ENCODE peak calls at places on chromosomes 5 and 9, in eight cellular contexts. One of them, this sample, is unnamed.
A peak's percentile ranks its signal among the peaks of the same experiment; 100 is the strongest.

GRCh38 chr5:80481019-80481893 is 6.6 kb upstream of the FAM151B start:
- DNase-seq in H1: no peak
- DNase-seq in A549: peak; percentile 44
- DNase-seq in body of pancreas: peak; percentile 57
- DNase-seq in breast epithelium: no peak
- DNase-seq in lower leg skin: no peak
- DNase-seq in heart left ventricle: no peak
- DNase-seq in HCT116: peak; percentile 38
- DNase-seq in this sample: peak; percentile 44

GRCh38 chr5:150350524-150351344 is 6.8 kb upstream of the TCOF1 start:
- DNase-seq in A549: peak; percentile 84
- DNase-seq in lower leg skin: peak; percentile 70
- DNase-seq in H1: peak; percentile 83
- DNase-seq in HCT116: peak; percentile 76
- DNase-seq in body of pancreas: peak; percentile 73
- DNase-seq in heart left ventricle: peak; percentile 67
- DNase-seq in breast epithelium: peak; percentile 25
- DNase-seq in this sample: peak; percentile 56

GRCh38 chr9:73023025-73023541 is 70.2 kb upstream of the ALDH1A1 start:
- DNase-seq in lower leg skin: no peak
- DNase-seq in breast epithelium: no peak
- DNase-seq in A549: peak; percentile 42
- DNase-seq in H1: peak; percentile 58
- DNase-seq in body of pancreas: peak; percentile 54
- DNase-seq in HCT116: peak; percentile 62
- DNase-seq in heart left ventricle: peak; percentile 41
- DNase-seq in this sample: peak; percentile 72

GRCh38 chr9:76704601-76705204 is 59.5 kb upstream of the PCA3 start:
- DNase-seq in A549: peak; percentile 44
- DNase-seq in breast epithelium: no peak
- DNase-seq in heart left ventricle: no peak
- DNase-seq in HCT116: peak; percentile 80
- DNase-seq in lower leg skin: no peak
- DNase-seq in H1: no peak
- DNase-seq in body of pancreas: no peak
- DNase-seq in this sample: peak; percentile 83

GRCh38 chr5:174690256-174690655 is 34.1 kb upstream of the MSX2 start:
- DNase-seq in body of pancreas: no peak
- DNase-seq in lower leg skin: no peak
- DNase-seq in A549: peak; percentile 21
- DNase-seq in H1: no peak
- DNase-seq in breast epithelium: no peak
- DNase-seq in heart left ventricle: no peak
- DNase-seq in HCT116: no peak
- DNase-seq in this sample: no peak

GRCh38 chr5:40619406-40619805 is 60.3 kb upstream of the PTGER4 start:
- DNase-seq in HCT116: no peak
- DNase-seq in A549: no peak
- DNase-seq in breast epithelium: no peak
- DNase-seq in lower leg skin: no peak
- DNase-seq in heart left ventricle: no peak
- DNase-seq in body of pancreas: no peak
- DNase-seq in H1: no peak
- DNase-seq in this sample: no peak

GRCh38 chr5:633521-633955 is 21.4 kb downstream of the CEP72 start:
- DNase-seq in body of pancreas: no peak
- DNase-seq in A549: no peak
- DNase-seq in lower leg skin: no peak
- DNase-seq in breast epithelium: no peak
- DNase-seq in heart left ventricle: no peak
- DNase-seq in H1: peak; percentile 52
- DNase-seq in HCT116: no peak
- DNase-seq in this sample: no peak

GRCh38 chr5:38718874-38719391 is 126.9 kb upstream of the OSMR start:
- DNase-seq in A549: no peak
- DNase-seq in body of pancreas: no peak
- DNase-seq in heart left ventricle: no peak
- DNase-seq in lower leg skin: no peak
- DNase-seq in breast epithelium: no peak
- DNase-seq in HCT116: no peak
- DNase-seq in H1: no peak
- DNase-seq in this sample: no peak

GRCh38 chr5:36570268-36570667 is 36.1 kb upstream of the SLC1A3 start:
- DNase-seq in HCT116: no peak
- DNase-seq in breast epithelium: no peak
- DNase-seq in H1: no peak
- DNase-seq in A549: no peak
- DNase-seq in heart left ventricle: peak; percentile 29
- DNase-seq in lower leg skin: no peak
- DNase-seq in body of pancreas: no peak
- DNase-seq in this sample: no peak

GRCh38 chr5:145978672-145979071 is 42.3 kb downstream of the SH3RF2 start:
- DNase-seq in HCT116: no peak
- DNase-seq in body of pancreas: peak; percentile 77
- DNase-seq in lower leg skin: no peak
- DNase-seq in heart left ventricle: peak; percentile 36
- DNase-seq in H1: no peak
- DNase-seq in breast epithelium: no peak
- DNase-seq in A549: no peak
- DNase-seq in this sample: no peak

GRCh38 chr5:130155395-130155794 is 251.1 kb downstream of the CHSY3 start:
- DNase-seq in heart left ventricle: no peak
- DNase-seq in breast epithelium: no peak
- DNase-seq in lower leg skin: no peak
- DNase-seq in body of pancreas: no peak
- DNase-seq in H1: no peak
- DNase-seq in A549: no peak
- DNase-seq in HCT116: no peak
- DNase-seq in this sample: no peak

DNA sequence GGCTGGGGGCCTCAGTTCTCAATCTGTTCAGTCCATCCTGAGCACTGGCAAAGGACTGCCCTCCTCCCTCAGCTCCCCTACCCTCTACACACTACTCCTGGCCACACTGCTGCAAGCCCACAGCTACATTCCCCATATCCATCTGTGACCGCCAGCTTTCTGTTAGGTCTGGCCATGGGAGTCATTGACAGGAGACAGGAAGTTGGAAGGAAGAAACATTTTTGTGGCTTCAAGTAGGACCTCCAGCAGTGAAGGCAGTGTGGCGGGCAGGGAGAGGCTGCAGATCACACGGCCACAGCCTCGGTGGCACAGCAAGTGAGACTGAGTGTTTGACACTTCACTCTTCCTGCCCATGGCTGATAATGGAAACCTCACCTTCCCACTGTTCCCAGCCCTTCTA is 55.9 kb downstream of the SECISBP2 start:
- DNase-seq in A549: no peak
- DNase-seq in heart left ventricle: no peak
- DNase-seq in breast epithelium: no peak
- DNase-seq in HCT116: no peak
- DNase-seq in lower leg skin: no peak
- DNase-seq in body of pancreas: no peak
- DNase-seq in H1: no peak
- DNase-seq in this sample: no peak
- TF ChIP-seq POLR2A in A549: no peak
- TF ChIP-seq POLR2A in heart left ventricle: no peak
- TF ChIP-seq POLR2A in breast epithelium: no peak
- TF ChIP-seq POLR2A in HCT116: no peak
- TF ChIP-seq POLR2A in lower leg skin: no peak
- TF ChIP-seq POLR2A in body of pancreas: no peak
- TF ChIP-seq POLR2A in H1: no peak
- TF ChIP-seq POLR2A in this sample: no peak

DNA sequence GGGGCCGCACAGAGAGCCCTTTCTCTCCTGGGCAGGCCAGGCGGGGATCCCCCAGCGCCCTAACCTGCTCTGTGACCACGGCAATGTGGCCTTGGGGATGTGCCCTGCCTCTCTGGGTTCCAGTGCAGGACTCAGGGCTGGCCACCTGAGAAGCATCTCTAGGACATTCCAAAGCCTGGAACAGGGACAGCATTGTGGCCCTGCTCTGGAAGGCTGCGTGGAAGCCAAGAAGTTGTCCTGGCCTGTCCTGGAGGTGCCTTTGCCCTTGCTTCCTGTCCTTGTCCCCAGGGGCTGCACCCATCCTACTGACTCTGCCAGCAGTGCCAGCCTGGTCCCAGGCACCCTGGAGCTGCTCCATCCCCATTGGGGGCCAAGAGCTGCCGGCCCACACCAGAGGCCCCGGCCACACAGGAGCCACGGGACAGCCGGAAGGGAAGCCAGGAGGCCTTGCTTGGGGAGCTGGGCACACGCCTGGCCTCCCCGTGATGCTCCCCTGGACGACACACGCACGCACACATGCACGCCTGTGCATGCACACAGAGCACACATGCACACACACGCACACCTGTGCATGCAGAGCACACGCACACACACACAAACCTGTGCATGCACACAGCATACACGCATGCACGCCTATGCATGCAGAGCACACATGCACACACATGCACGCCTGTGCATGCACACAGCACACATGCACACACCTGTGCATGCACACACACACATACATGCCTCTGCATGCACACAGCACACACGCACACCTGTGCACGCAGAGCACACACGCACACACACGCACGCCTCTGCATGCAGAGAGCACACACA is 20.1 kb upstream of the CAMSAP1 start:
- DNase-seq in A549: no peak
- DNase-seq in lower leg skin: no peak
- DNase-seq in heart left ventricle: no peak
- DNase-seq in body of pancreas: no peak
- DNase-seq in HCT116: no peak
- DNase-seq in H1: no peak
- DNase-seq in breast epithelium: no peak
- DNase-seq in this sample: peak; percentile 45
- TF ChIP-seq POLR2A in A549: no peak
- TF ChIP-seq POLR2A in lower leg skin: no peak
- TF ChIP-seq POLR2A in heart left ventricle: no peak
- TF ChIP-seq POLR2A in body of pancreas: no peak
- TF ChIP-seq POLR2A in HCT116: no peak
- TF ChIP-seq POLR2A in H1: no peak
- TF ChIP-seq POLR2A in breast epithelium: no peak
- TF ChIP-seq POLR2A in this sample: no peak

GRCh38 chr9:89604463-89605180 is at the start of gene GADD45G:
- DNase-seq in HCT116: no peak
- DNase-seq in body of pancreas: peak; percentile 96
- DNase-seq in A549: peak; percentile 51
- DNase-seq in heart left ventricle: peak; percentile 89
- DNase-seq in H1: peak; percentile 91
- DNase-seq in breast epithelium: peak; percentile 75
- DNase-seq in lower leg skin: peak; percentile 90
- DNase-seq in this sample: peak; percentile 93
- TF ChIP-seq POLR2A in HCT116: no peak
- TF ChIP-seq POLR2A in body of pancreas: peak; percentile 99
- TF ChIP-seq POLR2A in A549: peak; percentile 70
- TF ChIP-seq POLR2A in heart left ventricle: peak; percentile 91
- TF ChIP-seq POLR2A in H1: peak; percentile 99
- TF ChIP-seq POLR2A in breast epithelium: peak; percentile 78
- TF ChIP-seq POLR2A in lower leg skin: no peak
- TF ChIP-seq POLR2A in this sample: peak; percentile 40

DNA sequence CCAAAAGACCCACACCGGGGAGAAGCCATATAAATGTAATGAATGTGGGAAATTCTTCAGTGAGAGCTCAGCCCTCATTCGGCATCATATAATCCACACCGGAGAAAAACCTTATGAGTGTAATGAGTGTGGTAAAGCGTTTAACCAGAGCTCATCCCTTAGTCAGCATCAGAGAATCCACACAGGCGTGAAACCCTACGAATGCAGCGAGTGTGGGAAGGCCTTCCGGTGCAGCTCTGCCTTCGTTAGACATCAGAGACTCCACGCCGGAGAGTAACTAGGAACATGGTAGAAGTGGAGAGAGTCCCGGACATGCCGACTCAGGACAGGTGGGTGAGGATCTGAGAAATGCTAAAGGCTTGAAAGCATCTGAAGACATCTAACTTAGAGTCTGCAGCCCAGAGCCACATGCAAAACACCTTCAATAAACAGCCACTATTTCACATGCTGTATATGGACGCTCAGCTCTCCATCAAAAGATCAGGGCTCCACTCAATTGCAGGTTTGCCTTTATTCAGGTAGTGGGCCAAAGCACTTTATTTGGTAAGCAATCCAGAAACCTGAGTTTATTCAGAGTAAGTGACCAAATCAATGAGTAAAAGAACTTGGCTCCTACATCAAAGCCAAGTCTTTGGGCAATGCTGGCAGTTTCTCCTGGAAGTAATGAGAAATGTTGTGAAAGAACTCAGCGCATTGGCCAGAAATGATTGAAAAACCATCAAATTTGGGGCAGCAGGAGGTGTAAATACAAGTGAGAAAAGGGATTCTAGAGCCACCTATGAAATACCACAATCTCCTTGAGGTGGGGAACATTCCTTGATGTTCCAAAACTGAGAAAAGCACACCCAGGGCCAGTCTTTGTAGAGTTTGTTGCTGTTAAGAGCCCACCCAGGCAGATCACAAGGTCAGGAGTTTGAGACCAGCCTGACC is 6.0 kb downstream of the RPL12 start:
- DNase-seq in body of pancreas: no peak
- DNase-seq in breast epithelium: peak; percentile 27
- DNase-seq in heart left ventricle: no peak
- DNase-seq in lower leg skin: no peak
- DNase-seq in HCT116: no peak
- DNase-seq in A549: no peak
- DNase-seq in H1: peak; percentile 54
- DNase-seq in this sample: no peak
- TF ChIP-seq POLR2A in body of pancreas: no peak
- TF ChIP-seq POLR2A in breast epithelium: no peak
- TF ChIP-seq POLR2A in heart left ventricle: no peak
- TF ChIP-seq POLR2A in lower leg skin: no peak
- TF ChIP-seq POLR2A in HCT116: peak; percentile 13
- TF ChIP-seq POLR2A in A549: no peak
- TF ChIP-seq POLR2A in H1: peak; percentile 54
- TF ChIP-seq POLR2A in this sample: peak; percentile 17

DNA sequence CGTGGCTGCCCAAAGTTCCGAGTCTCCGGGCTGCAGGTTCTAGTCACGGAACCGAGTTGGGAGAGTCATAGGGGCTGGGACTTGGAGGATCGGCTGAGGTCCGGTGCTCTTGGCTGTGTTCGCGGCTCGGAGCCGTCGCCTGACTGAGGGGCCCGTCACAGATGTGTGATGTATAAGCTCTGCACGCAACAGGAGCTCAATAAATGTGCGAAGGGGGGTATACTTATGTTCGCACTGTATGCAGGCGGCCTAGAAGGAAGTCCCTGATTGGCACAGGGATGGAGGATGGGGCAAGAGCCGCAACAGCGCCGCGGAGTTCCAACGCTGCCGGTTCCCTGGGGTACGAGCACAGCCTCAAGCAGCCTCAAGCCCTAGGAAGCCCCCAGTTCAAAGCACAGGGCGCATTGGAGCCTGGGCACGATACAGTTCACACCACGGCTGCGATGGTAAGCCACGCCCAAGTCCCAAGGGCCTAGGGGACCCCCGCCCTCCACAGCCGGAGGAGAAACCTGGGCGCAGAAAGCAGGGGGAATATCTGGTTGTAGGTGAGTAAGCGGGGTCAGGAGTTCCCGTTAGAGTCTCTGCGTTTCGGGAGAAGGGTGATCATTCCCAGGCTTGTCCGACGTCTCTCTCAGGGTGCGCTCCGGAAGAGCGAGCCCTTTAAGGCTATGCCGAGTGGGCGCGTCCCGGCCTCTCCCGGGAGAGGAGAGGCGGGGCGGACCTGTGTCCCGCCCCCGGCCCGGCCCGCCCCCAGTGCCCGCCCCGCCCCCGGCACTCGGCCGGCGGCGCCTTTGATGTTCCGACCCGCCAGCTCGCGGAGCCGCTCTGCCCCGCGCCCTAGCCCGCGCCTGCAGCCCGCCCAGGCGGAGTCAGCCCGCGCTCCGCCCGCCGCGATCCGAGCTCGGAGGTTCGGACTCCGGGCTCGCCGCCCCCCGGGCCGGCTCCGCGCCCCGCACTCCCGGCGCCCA is at the start of gene TCF7:
- DNase-seq in breast epithelium: peak; percentile 62
- DNase-seq in HCT116: peak; percentile 50
- DNase-seq in body of pancreas: peak; percentile 86
- DNase-seq in A549: peak; percentile 91
- DNase-seq in H1: peak; percentile 79
- DNase-seq in lower leg skin: peak; percentile 35
- DNase-seq in heart left ventricle: peak; percentile 68
- DNase-seq in this sample: peak; percentile 89
- TF ChIP-seq POLR2A in breast epithelium: no peak
- TF ChIP-seq POLR2A in HCT116: no peak
- TF ChIP-seq POLR2A in body of pancreas: peak; percentile 47
- TF ChIP-seq POLR2A in A549: peak; percentile 58
- TF ChIP-seq POLR2A in H1: peak; percentile 79
- TF ChIP-seq POLR2A in lower leg skin: no peak
- TF ChIP-seq POLR2A in heart left ventricle: no peak
- TF ChIP-seq POLR2A in this sample: no peak

This sample was measured in erythroblast.